ENCODE peak calls at places on chromosomes 13 and 19, in five cellular contexts. O is cardiac fibroblast, N is ascending aorta, M is AG10803, F is cardiac muscle cell. B is an unnamed sample.

GRCh38 chr13:48843630-48844380 is 131.9 kb upstream of the FNDC3A start:
- DNase-seq in M (no peak), F (no peak), O (no peak), N (no peak), B (no peak)

GRCh38 chr13:44116562-44117315 is 237.0 kb downstream of the LACC1 start:
- DNase-seq in N (no peak), O (peak; percentile 53), M (peak; percentile 3), F (peak; percentile 28), B (no peak)

GRCh38 chr19:23403581-23404324 is 8.5 kb upstream of the ZNF91 start:
- DNase-seq in M (no peak), O (no peak), N (no peak), F (no peak), B (peak; percentile 67)

GRCh38 chr19:19539738-19540703 is 2.0 kb downstream of the CILP2 start:
- DNase-seq in N (no peak), F (no peak), O (peak; percentile 67), M (peak; percentile 57), B (peak; percentile 84)

GRCh38 chr19:8259922-8260247 is 48.3 kb downstream of the CD320 start:
- DNase-seq in F (no peak), M (no peak), N (no peak), O (no peak), B (no peak)

GRCh38 chr13:98265669-98266551 is 88.8 kb upstream of the RNF113B start:
- DNase-seq in M (peak; percentile 45), F (no peak), O (no peak), N (no peak), B (peak; percentile 66)

GRCh38 chr19:10295305-10295846 is 5.6 kb downstream of the ICAM5 start:
- DNase-seq in F (peak; percentile 47), M (no peak), N (no peak), O (peak; percentile 42), B (peak; percentile 78)

GRCh38 chr19:41265376-41266153 is 1.4 kb downstream of the HNRNPUL1 start:
- DNase-seq in N (no peak), F (peak; percentile 43), O (peak; percentile 31), M (peak; percentile 34), B (no peak)

GRCh38 chr13:86692291-86692690 is 893.1 kb upstream of the SLITRK6 start:
- DNase-seq in F (no peak), M (no peak), N (no peak), O (no peak), B (no peak)

GRCh38 chr13:51453959-51454703 is 1.3 kb upstream of the INTS6 start:
- DNase-seq in F (peak; percentile 32), M (peak; percentile 8), O (no peak), N (no peak), B (peak; percentile 52)

GRCh38 chr19:46546194-46546896 is 50.7 kb upstream of the PNMA8B start:
- DNase-seq in O (peak; percentile 69), F (peak; percentile 30), M (peak; percentile 18), N (no peak), B (no peak)

GRCh38 chr13:34410653-34411052 is 531.4 kb upstream of the NBEA start:
- DNase-seq in F (no peak), O (peak; percentile 54), N (no peak), M (peak; percentile 90), B (no peak)

GRCh38 chr19:35767288-35768081 is 7.9 kb upstream of the ARHGAP33 start:
- DNase-seq in N (no peak), O (no peak), M (no peak), F (peak; percentile 82), B (no peak)

GRCh38 chr19:41671481-41671880 is 16.6 kb downstream of the CEACAM7 start:
- DNase-seq in M (no peak), F (no peak), O (no peak), N (no peak), B (peak; percentile 60)

GRCh38 chr19:32674153-32674958 is 624 bp downstream of the ANKRD27 start:
- DNase-seq in M (no peak), N (no peak), F (no peak), O (no peak), B (no peak)

GRCh38 chr19:58492265-58492664 is 16.1 kb downstream of the ZNF446 start:
- DNase-seq in M (no peak), F (no peak), O (no peak), N (no peak), B (no peak)

GRCh38 chr13:105506463-105506862 is 1029.0 kb downstream of the EFNB2 start:
- DNase-seq in N (no peak), M (no peak), O (no peak), F (no peak), B (no peak)

GRCh38 chr19:16876904-16877361 is 11.9 kb upstream of the F2RL3 start:
- DNase-seq in N (no peak), F (no peak), M (no peak), O (peak; percentile 9), B (no peak)

GRCh38 chr19:52778811-52779210 is 7.8 kb downstream of the ZNF600 start:
- DNase-seq in O (no peak), F (no peak), N (no peak), M (no peak), B (no peak)

GRCh38 chr19:45191324-45191845 is 12.8 kb downstream of the BLOC1S3 start:
- DNase-seq in F (no peak), O (no peak), N (no peak), M (no peak), B (no peak)

GRCh38 chr19:15223649-15224371 is 8.4 kb downstream of the EPHX3 start:
- DNase-seq in O (no peak), M (no peak), F (no peak), N (no peak), B (no peak)

GRCh38 chr13:39484506-39485313 is 118.3 kb downstream of the LHFPL6 start:
- DNase-seq in N (no peak), F (no peak), O (peak; percentile 56), M (peak; percentile 59), B (no peak)

GRCh38 chr19:19426799-19427198 is 21.3 kb downstream of the GATAD2A start:
- DNase-seq in M (no peak), N (no peak), O (no peak), F (no peak), B (no peak)

GRCh38 chr19:4009990-4010807 is 2.7 kb downstream of the PIAS4 start:
- DNase-seq in F (no peak), M (peak; percentile 15), N (no peak), O (no peak), B (no peak)

GRCh38 chr19:18419195-18419698 is at the start of gene SSBP4:
- DNase-seq in N (no peak), M (peak; percentile 76), F (peak; percentile 83), O (peak; percentile 89), B (peak; percentile 86)

GRCh38 chr13:99275093-99275469 is 16.9 kb upstream of the GPR18 start:
- DNase-seq in F (no peak), M (peak; percentile 80), O (peak; percentile 37), N (no peak), B (no peak)

GRCh38 chr19:12786149-12786870 is 5.0 kb upstream of the JUNB start:
- DNase-seq in F (no peak), M (no peak), N (peak; percentile 72), O (no peak), B (peak; percentile 89)

GRCh38 chr13:78319101-78319627 is 284.2 kb downstream of the POU4F1 start:
- DNase-seq in N (no peak), M (no peak), F (no peak), O (no peak), B (no peak)

GRCh38 chr13:78317030-78317429 is 286.3 kb downstream of the POU4F1 start:
- DNase-seq in M (no peak), O (peak; percentile 14), F (peak; percentile 22), N (no peak), B (no peak)
- TF ChIP-seq CTCF in M (no peak), O (peak; percentile 44), F (peak; percentile 20), N (no peak), B (no peak)

GRCh38 chr19:29708553-29709439 is 6.3 kb downstream of the C19orf12 start:
- DNase-seq in O (peak; percentile 59), N (no peak), M (no peak), F (no peak), B (peak; percentile 51)
- H3K4me3 ChIP-seq in O (no peak overlapping the region), N (no peak overlapping the region), M (no peak overlapping the region), F (no peak overlapping the region), B (no peak overlapping the region)

GRCh38 chr13:112968910-112969691 is at the start of gene MCF2L:
- DNase-seq in N (no peak), F (peak; percentile 56), O (peak; percentile 53), M (peak; percentile 20), B (peak; percentile 77)
- TF ChIP-seq CTCF in N (no peak), F (peak; percentile 19), O (peak; percentile 14), M (peak; percentile 9), B (no peak)

GRCh38 chr19:31531326-31531725 is 182.1 kb upstream of the TSHZ3 start:
- DNase-seq in M (no peak), N (no peak), F (no peak), O (no peak), B (no peak)

GRCh38 chr19:31527443-31527842 is 178.2 kb upstream of the TSHZ3 start:
- DNase-seq in N (no peak), F (no peak), O (no peak), M (no peak), B (no peak)

GRCh38 chr19:31528261-31528660 is 179.0 kb upstream of the TSHZ3 start:
- DNase-seq in N (no peak), M (no peak), O (no peak), F (no peak), B (no peak)

GRCh38 chr19:31530781-31531180 is 181.5 kb upstream of the TSHZ3 start:
- DNase-seq in N (no peak), M (no peak), O (no peak), F (no peak), B (no peak)

GRCh38 chr19:31529121-31529520 is 179.9 kb upstream of the TSHZ3 start:
- DNase-seq in F (no peak), O (no peak), N (no peak), M (no peak), B (no peak)
- H3K4me3 ChIP-seq in F (no peak overlapping the region), O (no peak overlapping the region), N (no peak overlapping the region), M (no peak overlapping the region), B (no peak overlapping the region)

DNA sequence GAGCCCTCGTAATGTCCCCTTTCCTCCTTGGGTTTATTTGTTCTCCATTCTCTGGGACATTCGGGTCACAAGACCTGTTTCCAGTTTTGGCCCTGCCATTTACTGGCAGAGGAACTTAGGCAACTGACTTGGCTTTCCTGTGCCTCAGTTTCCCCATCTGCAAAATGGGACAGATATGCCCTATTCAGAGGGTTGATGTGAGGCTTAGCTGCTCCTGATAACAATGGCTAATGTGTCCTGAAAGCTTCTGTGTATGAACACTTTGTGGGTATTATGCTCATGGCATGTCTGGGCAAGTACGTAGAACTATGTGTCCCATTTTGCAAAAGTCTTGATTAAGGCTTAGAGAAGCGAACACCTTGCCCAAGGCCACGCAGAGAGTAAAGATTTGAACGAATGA is 1.0 kb downstream of the ZNF524 start:
- DNase-seq in N (no peak), O (no peak), F (no peak), M (no peak), B (no peak)
- TF ChIP-seq CTCF in N (no peak), O (no peak), F (no peak), M (no peak), B (no peak)

DNA sequence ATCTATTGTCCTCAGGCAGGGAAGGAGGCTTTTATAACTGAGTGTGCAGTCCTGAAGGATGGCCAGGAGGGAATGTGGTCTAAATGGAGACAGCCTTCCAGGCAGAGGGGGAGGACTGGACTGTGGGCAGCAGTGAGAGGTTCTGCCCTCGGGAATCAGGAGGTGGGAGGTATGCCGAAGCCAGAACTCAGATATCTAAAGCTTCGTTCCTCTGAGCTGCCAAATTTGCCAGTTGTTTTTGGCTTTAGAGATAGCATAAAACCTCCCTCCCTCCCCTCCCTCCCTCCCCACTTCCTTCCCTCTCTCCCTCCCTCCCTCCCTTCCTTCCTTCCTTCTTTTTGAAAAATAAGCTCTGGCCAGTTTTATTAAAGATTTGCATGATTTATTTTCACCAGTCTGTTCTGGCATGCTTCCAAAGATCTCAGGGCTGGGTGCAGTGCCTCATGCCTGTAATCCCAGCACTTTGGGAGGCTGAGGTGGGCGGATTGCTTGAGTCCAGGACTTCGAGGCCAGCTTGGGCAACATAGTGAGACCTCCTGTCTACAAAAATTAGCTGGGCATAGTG is 2.4 kb downstream of the MEDAG start:
- DNase-seq in N (no peak), M (peak; percentile 45), F (no peak), O (peak; percentile 93), B (no peak)
- H3K4me3 ChIP-seq in N (peak overlapping the region; percentile 56), M (no peak overlapping the region), F (no peak overlapping the region), O (no peak overlapping the region), B (no peak overlapping the region)